ENCODE peak calls at places on chromosome 22, in five cellular contexts. L is CD8-positive, alpha-beta memory T cell; Z is choroid plexus epithelial cell; I is breast epithelium; X is CD4-positive, alpha-beta T cell. F is an unnamed sample.

GRCh38 chr22:23789638-23790037 is 2.9 kb downstream of the SMARCB1 start:
- DNase-seq in Z (no peak), L (no peak), I (no peak), X (no peak), F (no peak)

GRCh38 chr22:37270928-37271650 is 11.2 kb upstream of the CYTH4 start:
- DNase-seq in I (no peak), L (no peak), X (no peak), Z (no peak), F (no peak)

GRCh38 chr22:23305321-23305910 is 125.1 kb downstream of the BCR start:
- DNase-seq in Z (peak; percentile 53), L (no peak), I (peak; percentile 51), X (no peak), F (no peak)

GRCh38 chr22:40178417-40179409 is 988 bp downstream of the TNRC6B start:
- DNase-seq in I (no peak), Z (peak; percentile 54), X (no peak), L (no peak), F (no peak)

GRCh38 chr22:33555814-33556522 is 364.3 kb downstream of the LARGE1 start:
- DNase-seq in I (no peak), L (no peak), Z (no peak), X (no peak), F (no peak)

GRCh38 chr22:46866591-46866990 is 104.1 kb downstream of the TBC1D22A start:
- DNase-seq in L (no peak), Z (peak; percentile 91), X (no peak), I (no peak), F (no peak)

GRCh38 chr22:17928391-17928790 is 96.0 kb downstream of the MICAL3 start:
- DNase-seq in I (no peak), Z (no peak), X (no peak), L (no peak), F (no peak)

GRCh38 chr22:24146190-24146616 is 35.1 kb upstream of the SUSD2 start:
- DNase-seq in L (peak; percentile 23), X (peak; percentile 53), Z (peak; percentile 87), I (no peak), F (no peak)

GRCh38 chr22:39306456-39307361 is 12.7 kb downstream of the RPL3 start:
- DNase-seq in Z (no peak), L (peak; percentile 30), I (no peak), X (peak; percentile 60), F (no peak)

GRCh38 chr22:32043391-32043790 is 330 bp downstream of the SLC5A1 start:
- DNase-seq in Z (no peak), L (no peak), X (no peak), I (no peak), F (no peak)